ENCODE peak calls at places on chromosomes 2 and 18, in six cellular contexts. S is WTC11, R is GM12878, N is HepG2, O is K562, E is HEK293T. K is an unnamed sample.

GRCh38 chr2:227774895-227775842 is 29.5 kb downstream of the SCYGR8 start:
- DNase-seq in N (no peak), R (no peak), S (no peak), O (no peak), E (no peak), K (no peak)

GRCh38 chr18:51802589-51802988 is 537.4 kb upstream of the DCC start:
- DNase-seq in R (no peak), N (no peak), E (no peak), S (no peak), O (no peak), K (no peak)

GRCh38 chr18:24633121-24633520 is 172.7 kb downstream of the HRH4 start:
- DNase-seq in N (no peak), S (no peak), E (no peak), O (no peak), R (no peak), K (no peak)

GRCh38 chr2:60292242-60292641 is 261.2 kb downstream of the BCL11A start:
- DNase-seq in R (no peak), S (no peak), E (no peak), N (no peak), O (no peak), K (no peak)

GRCh38 chr2:27296466-27296865 is 11.8 kb downstream of the UCN start:
- DNase-seq in E (no peak), N (no peak), R (no peak), O (no peak), S (no peak), K (no peak)

GRCh38 chr2:8086342-8086741 is 595.5 kb upstream of the ID2 start:
- DNase-seq in N (no peak), E (no peak), R (no peak), O (no peak), S (no peak), K (no peak)

GRCh38 chr2:182818541-182819308 is 47.7 kb downstream of the FRZB start:
- DNase-seq in N (no peak), S (peak; percentile 20), O (no peak), E (peak; percentile 23), R (no peak), K (no peak)

GRCh38 chr2:40244251-40245010 is 207.5 kb downstream of the SLC8A1 start:
- DNase-seq in N (peak; percentile 37), S (peak; percentile 72), R (no peak), E (peak; percentile 54), O (no peak), K (peak; percentile 60)

GRCh38 chr2:241724975-241725870 is 9.2 kb upstream of the D2HGDH start:
- DNase-seq in R (no peak), O (no peak), N (no peak), E (no peak), S (no peak), K (no peak)

GRCh38 chr18:2534906-2535305 is 36.4 kb downstream of the METTL4 start:
- DNase-seq in S (no peak), E (no peak), R (no peak), N (no peak), O (no peak), K (no peak)

GRCh38 chr2:235051436-235052260 is 99.8 kb downstream of the SH3BP4 start:
- DNase-seq in N (no peak), O (no peak), S (no peak), E (no peak), R (no peak), K (no peak)

GRCh38 chr2:36235426-36235825 is 120.2 kb upstream of the CRIM1 start:
- DNase-seq in R (no peak), E (no peak), S (no peak), N (no peak), O (no peak), K (no peak)

GRCh38 chr2:240310201-240310600 is 125.3 kb upstream of the GPC1 start:
- DNase-seq in O (no peak), N (no peak), R (no peak), E (no peak), S (no peak), K (no peak)

GRCh38 chr2:195898505-195898904 is 170.1 kb downstream of the DNAH7 start:
- DNase-seq in O (peak; percentile 11), E (peak; percentile 39), R (no peak), N (peak; percentile 4), S (no peak), K (no peak)

GRCh38 chr2:160917850-160918249 is 242.4 kb upstream of the TANK start:
- DNase-seq in S (no peak), E (no peak), N (no peak), R (no peak), O (no peak), K (no peak)

GRCh38 chr2:930935-931334 is 19.7 kb upstream of the SNTG2 start:
- DNase-seq in S (no peak), E (no peak), R (no peak), N (no peak), O (no peak), K (no peak)

GRCh38 chr2:120246546-120247300 is 5.9 kb upstream of the RALB start:
- DNase-seq in O (no peak), R (no peak), S (no peak), N (no peak), E (no peak), K (no peak)

GRCh38 chr2:78757191-78757590 is 268.3 kb upstream of the REG3G start:
- DNase-seq in N (no peak), E (no peak), O (no peak), S (no peak), R (no peak), K (peak; percentile 13)

GRCh38 chr2:950627-950992 is at the start of gene SNTG2:
- DNase-seq in R (no peak), O (peak; percentile 85), N (no peak), E (peak; percentile 80), S (peak; percentile 66), K (peak; percentile 86)

GRCh38 chr2:104755026-104755856 is 98.7 kb upstream of the POU3F3 start:
- DNase-seq in S (no peak), N (no peak), O (no peak), R (no peak), E (no peak), K (no peak)

GRCh38 chr18:12391487-12392136 is 14.6 kb upstream of the AFG3L2 start:
- DNase-seq in N (peak; percentile 51), R (no peak), S (peak; percentile 50), O (peak; percentile 69), E (peak; percentile 61), K (no peak)

GRCh38 chr18:44325903-44326650 is 354.6 kb upstream of the SETBP1 start:
- DNase-seq in E (peak; percentile 4), S (peak; percentile 81), R (no peak), N (no peak), O (no peak), K (peak; percentile 83)

GRCh38 chr2:22209545-22209944 is 1085.8 kb downstream of the TDRD15 start:
- DNase-seq in N (no peak), O (no peak), S (no peak), R (no peak), E (no peak), K (no peak)

DNA sequence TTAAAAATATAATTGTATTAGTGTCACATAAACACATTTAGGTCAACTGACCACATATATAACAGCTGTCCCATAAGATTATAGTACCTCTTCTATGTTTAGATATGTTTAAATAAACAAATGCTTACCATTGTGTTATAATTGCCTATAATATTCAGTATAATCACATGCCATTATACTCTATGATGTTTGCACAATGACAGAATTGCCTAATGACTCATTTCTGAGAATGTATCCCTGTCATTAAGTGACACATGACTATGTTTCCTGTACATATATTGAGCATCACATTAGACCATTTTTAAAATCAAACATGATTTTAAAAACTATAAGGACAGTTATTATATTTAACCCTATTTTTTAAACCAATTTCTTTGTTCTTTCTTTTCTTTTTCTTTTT is 89.8 kb downstream of the HS6ST1 start:
- DNase-seq in E (no peak), O (no peak), R (no peak), S (no peak), N (peak; percentile 49), K (no peak)
- TF ChIP-seq SP1 in E (no peak), O (no peak), R (no peak), S (no peak), N (no peak), K (no peak)

GRCh38 chr18:41075212-41075611 is 879.8 kb upstream of the PIK3C3 start:
- DNase-seq in E (no peak), O (no peak), N (no peak), S (no peak), R (no peak), K (no peak)
- TF ChIP-seq SP1 in E (no peak), O (no peak), N (no peak), S (no peak), R (no peak), K (no peak)

GRCh38 chr18:9079863-9080528 is 22.5 kb upstream of the NDUFV2 start:
- DNase-seq in O (no peak), S (no peak), E (no peak), R (no peak), N (peak; percentile 74), K (no peak)
- TF ChIP-seq SP1 in O (no peak), S (no peak), E (no peak), R (no peak), N (no peak), K (no peak)

GRCh38 chr2:2646312-2647051 is 315.4 kb upstream of the MYT1L start:
- DNase-seq in O (no peak), N (no peak), R (no peak), E (no peak), S (no peak), K (no peak)
- TF ChIP-seq SP1 in O (no peak), N (no peak), R (no peak), E (no peak), S (no peak), K (no peak)

GRCh38 chr18:1252534-1252933 is 347.9 kb downstream of the ADCYAP1 start:
- DNase-seq in R (no peak), N (no peak), O (no peak), S (no peak), E (no peak), K (no peak)
- TF ChIP-seq SP1 in R (no peak), N (no peak), O (no peak), S (no peak), E (no peak), K (no peak)

GRCh38 chr2:232809349-232810124 is 33.2 kb upstream of the KCNJ13 start:
- DNase-seq in E (no peak), O (no peak), S (no peak), N (no peak), R (no peak), K (no peak)
- TF ChIP-seq SP1 in E (no peak), O (no peak), S (no peak), N (no peak), R (no peak), K (no peak)